ENCODE peak calls at places on chromosomes 4 and X, in six cellular contexts. One of them, this sample, is unnamed.

GRCh38 chr4:13640149-13640671 is 12.7 kb upstream of the BOD1L1 start:
- DNase-seq in body of pancreas: no peak
- DNase-seq in fibroblast of mammary gland: peak; percentile 95
- DNase-seq in GM20000: no peak
- DNase-seq in tibial artery: no peak
- DNase-seq in BE2C: peak; percentile 19
- DNase-seq in this sample: no peak

GRCh38 chr4:96009720-96010119 is 169.8 kb downstream of the PDHA2 start:
- DNase-seq in body of pancreas: no peak
- DNase-seq in tibial artery: no peak
- DNase-seq in GM20000: no peak
- DNase-seq in BE2C: no peak
- DNase-seq in fibroblast of mammary gland: peak; percentile 54
- DNase-seq in this sample: no peak

GRCh38 chrX:136784231-136784630 is 3.5 kb upstream of the ARHGEF6 start:
- DNase-seq in fibroblast of mammary gland: no peak
- DNase-seq in body of pancreas: no peak
- DNase-seq in tibial artery: no peak
- DNase-seq in BE2C: no peak
- DNase-seq in GM20000: no peak
- DNase-seq in this sample: no peak

GRCh38 chrX:109635151-109635550 is 10.2 kb upstream of the KCNE5 start:
- DNase-seq in fibroblast of mammary gland: peak; percentile 23
- DNase-seq in BE2C: no peak
- DNase-seq in GM20000: peak; percentile 15
- DNase-seq in body of pancreas: no peak
- DNase-seq in tibial artery: no peak
- DNase-seq in this sample: peak; percentile 7

GRCh38 chr4:84394386-84394785 is 104.7 kb downstream of the NKX6-1 start:
- DNase-seq in body of pancreas: no peak
- DNase-seq in fibroblast of mammary gland: no peak
- DNase-seq in BE2C: no peak
- DNase-seq in tibial artery: no peak
- DNase-seq in GM20000: no peak
- DNase-seq in this sample: no peak

GRCh38 chrX:44669626-44670025 is 127.0 kb upstream of the FUNDC1 start:
- DNase-seq in body of pancreas: no peak
- DNase-seq in fibroblast of mammary gland: peak; percentile 16
- DNase-seq in BE2C: no peak
- DNase-seq in tibial artery: no peak
- DNase-seq in GM20000: no peak
- DNase-seq in this sample: no peak

GRCh38 chrX:77453190-77453589 is 6.0 kb downstream of the FGF16 start:
- DNase-seq in BE2C: no peak
- DNase-seq in GM20000: no peak
- DNase-seq in tibial artery: no peak
- DNase-seq in body of pancreas: no peak
- DNase-seq in fibroblast of mammary gland: no peak
- DNase-seq in this sample: no peak

GRCh38 chr4:122503214-122503613 is 46.7 kb upstream of the IL2 start:
- DNase-seq in tibial artery: no peak
- DNase-seq in body of pancreas: no peak
- DNase-seq in BE2C: no peak
- DNase-seq in GM20000: no peak
- DNase-seq in fibroblast of mammary gland: no peak
- DNase-seq in this sample: no peak

GRCh38 chr4:29927895-29928294 is 792.3 kb upstream of the PCDH7 start:
- DNase-seq in tibial artery: no peak
- DNase-seq in fibroblast of mammary gland: no peak
- DNase-seq in GM20000: no peak
- DNase-seq in BE2C: no peak
- DNase-seq in body of pancreas: no peak
- DNase-seq in this sample: no peak

GRCh38 chr4:168585168-168586091 is 88.6 kb downstream of the PALLD start:
- DNase-seq in BE2C: peak; percentile 82
- DNase-seq in fibroblast of mammary gland: peak; percentile 87
- DNase-seq in body of pancreas: peak; percentile 56
- DNase-seq in GM20000: peak; percentile 36
- DNase-seq in tibial artery: peak; percentile 89
- DNase-seq in this sample: peak; percentile 35

GRCh38 chrX:153643431-153644351 is 3.3 kb upstream of the DUSP9 start:
- DNase-seq in tibial artery: no peak
- DNase-seq in BE2C: peak; percentile 46
- DNase-seq in body of pancreas: no peak
- DNase-seq in GM20000: peak; percentile 68
- DNase-seq in fibroblast of mammary gland: no peak
- DNase-seq in this sample: no peak

GRCh38 chr4:138050601-138051000 is 191.5 kb downstream of the SLC7A11 start:
- DNase-seq in fibroblast of mammary gland: no peak
- DNase-seq in tibial artery: no peak
- DNase-seq in BE2C: no peak
- DNase-seq in body of pancreas: no peak
- DNase-seq in GM20000: no peak
- DNase-seq in this sample: no peak

GRCh38 chrX:11886745-11887144 is 128.7 kb downstream of the MSL3 start:
- DNase-seq in body of pancreas: no peak
- DNase-seq in fibroblast of mammary gland: peak; percentile 80
- DNase-seq in BE2C: no peak
- DNase-seq in GM20000: no peak
- DNase-seq in tibial artery: no peak
- DNase-seq in this sample: no peak

GRCh38 chrX:10109695-10110094 is 47.1 kb upstream of the CLCN4 start:
- DNase-seq in body of pancreas: no peak
- DNase-seq in tibial artery: no peak
- DNase-seq in GM20000: no peak
- DNase-seq in BE2C: no peak
- DNase-seq in fibroblast of mammary gland: no peak
- DNase-seq in this sample: no peak

GRCh38 chrX:57817302-57817701 is 93.0 kb downstream of the ZXDA start:
- DNase-seq in BE2C: no peak
- DNase-seq in GM20000: no peak
- DNase-seq in fibroblast of mammary gland: peak; percentile 6
- DNase-seq in body of pancreas: no peak
- DNase-seq in tibial artery: no peak
- DNase-seq in this sample: no peak

GRCh38 chr4:167428172-167428571 is 193.9 kb upstream of the SPOCK3 start:
- DNase-seq in body of pancreas: no peak
- DNase-seq in BE2C: peak; percentile 51
- DNase-seq in fibroblast of mammary gland: no peak
- DNase-seq in GM20000: no peak
- DNase-seq in tibial artery: no peak
- DNase-seq in this sample: no peak

GRCh38 chr4:121819216-121819980 is 4.3 kb downstream of the CCNA2 start:
- DNase-seq in fibroblast of mammary gland: no peak
- DNase-seq in GM20000: no peak
- DNase-seq in BE2C: no peak
- DNase-seq in tibial artery: no peak
- DNase-seq in body of pancreas: no peak
- DNase-seq in this sample: no peak

GRCh38 chrX:537156-537555 is 93.4 kb upstream of the SHOX start:
- DNase-seq in tibial artery: no peak
- DNase-seq in BE2C: no peak
- DNase-seq in fibroblast of mammary gland: no peak
- DNase-seq in body of pancreas: no peak
- DNase-seq in GM20000: no peak
- DNase-seq in this sample: no peak

GRCh38 chr4:130747842-130748241 is 1651.9 kb downstream of the C4orf33 start:
- DNase-seq in tibial artery: no peak
- DNase-seq in BE2C: no peak
- DNase-seq in body of pancreas: no peak
- DNase-seq in fibroblast of mammary gland: peak; percentile 1
- DNase-seq in GM20000: no peak
- DNase-seq in this sample: no peak

GRCh38 chr4:53306729-53307128 is 59.1 kb downstream of the SCFD2 start:
- DNase-seq in BE2C: no peak
- DNase-seq in GM20000: no peak
- DNase-seq in body of pancreas: no peak
- DNase-seq in tibial artery: no peak
- DNase-seq in fibroblast of mammary gland: peak; percentile 92
- DNase-seq in this sample: no peak

GRCh38 chr4:38752393-38752961 is 30.3 kb downstream of the TLR10 start:
- DNase-seq in fibroblast of mammary gland: peak; percentile 73
- DNase-seq in BE2C: no peak
- DNase-seq in body of pancreas: no peak
- DNase-seq in tibial artery: no peak
- DNase-seq in GM20000: peak; percentile 58
- DNase-seq in this sample: peak; percentile 83

GRCh38 chr4:108205859-108206258 is 37.1 kb upstream of the LEF1 start:
- DNase-seq in fibroblast of mammary gland: no peak
- DNase-seq in BE2C: no peak
- DNase-seq in tibial artery: no peak
- DNase-seq in body of pancreas: no peak
- DNase-seq in GM20000: no peak
- DNase-seq in this sample: no peak

GRCh38 chr4:98222306-98222705 is 38.9 kb upstream of the RAP1GDS1 start:
- DNase-seq in tibial artery: no peak
- DNase-seq in body of pancreas: no peak
- DNase-seq in GM20000: no peak
- DNase-seq in fibroblast of mammary gland: no peak
- DNase-seq in BE2C: no peak
- DNase-seq in this sample: no peak

GRCh38 chr4:106818764-106819163 is 217.3 kb downstream of the DKK2 start:
- DNase-seq in BE2C: no peak
- DNase-seq in GM20000: no peak
- DNase-seq in body of pancreas: no peak
- DNase-seq in fibroblast of mammary gland: peak; percentile 2
- DNase-seq in tibial artery: no peak
- DNase-seq in this sample: no peak

GRCh38 chr4:158996669-158997074 is 106.2 kb upstream of the RAPGEF2 start:
- DNase-seq in BE2C: no peak
- DNase-seq in body of pancreas: no peak
- DNase-seq in tibial artery: no peak
- DNase-seq in fibroblast of mammary gland: peak; percentile 98
- DNase-seq in GM20000: no peak
- DNase-seq in this sample: no peak

DNA sequence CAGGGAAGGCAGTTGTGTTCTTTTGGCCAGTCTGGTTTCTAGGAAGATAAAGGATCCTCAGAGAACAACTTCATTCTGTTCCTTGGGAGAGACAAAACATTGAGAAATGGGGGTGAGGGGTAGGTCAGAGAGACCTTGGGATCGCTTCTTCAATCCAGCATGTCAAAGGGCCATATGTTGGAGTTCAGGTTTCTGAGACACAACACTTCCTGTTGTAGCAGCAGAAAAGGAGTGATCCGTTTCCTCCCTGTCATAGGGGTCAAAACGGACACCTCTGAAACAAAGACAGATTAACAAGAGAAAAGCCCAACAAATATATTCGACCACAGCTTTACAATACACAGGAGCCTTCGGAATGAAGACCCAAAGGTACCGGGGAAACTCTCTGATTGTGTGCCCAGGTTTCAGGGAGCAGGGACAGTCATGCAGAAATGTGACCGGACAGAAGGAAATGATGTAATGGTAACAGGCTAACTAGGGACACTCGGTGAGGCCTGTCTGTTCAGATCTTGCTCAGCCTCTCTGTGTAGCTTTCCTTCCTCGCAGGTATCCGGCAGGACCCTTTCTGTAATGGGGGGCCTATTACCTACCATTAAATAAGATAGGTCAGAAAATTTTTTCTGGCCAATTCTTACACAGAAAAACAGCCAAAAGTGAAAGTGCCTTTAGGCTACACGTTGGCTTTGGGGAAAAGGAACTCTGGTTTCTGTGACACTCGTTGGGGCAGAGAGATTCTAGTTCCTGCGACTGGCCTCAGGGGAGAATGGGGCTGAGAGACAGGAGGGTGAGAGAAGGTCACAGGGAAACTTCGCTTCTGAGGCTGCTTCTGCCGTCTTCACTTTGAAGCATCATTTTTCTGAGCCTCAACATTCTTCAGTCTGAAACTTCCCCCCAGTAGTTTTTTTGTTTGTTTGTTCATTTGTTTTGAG is 103.2 kb upstream of the TLR3 start:
- DNase-seq in fibroblast of mammary gland: no peak
- DNase-seq in GM20000: peak; percentile 30
- DNase-seq in body of pancreas: no peak
- DNase-seq in BE2C: no peak
- DNase-seq in tibial artery: no peak
- DNase-seq in this sample: peak; percentile 68
- TF ChIP-seq CTCF in fibroblast of mammary gland: no peak
- TF ChIP-seq CTCF in GM20000: no peak
- TF ChIP-seq CTCF in body of pancreas: no peak
- TF ChIP-seq CTCF in BE2C: no peak
- TF ChIP-seq CTCF in tibial artery: no peak
- TF ChIP-seq CTCF in this sample: no peak

GRCh38 chr4:33323393-33323792 is 2603.2 kb downstream of the PCDH7 start:
- DNase-seq in body of pancreas: no peak
- DNase-seq in BE2C: no peak
- DNase-seq in fibroblast of mammary gland: peak; percentile 38
- DNase-seq in GM20000: no peak
- DNase-seq in tibial artery: no peak
- DNase-seq in this sample: no peak
- TF ChIP-seq CTCF in body of pancreas: no peak
- TF ChIP-seq CTCF in BE2C: no peak
- TF ChIP-seq CTCF in fibroblast of mammary gland: no peak
- TF ChIP-seq CTCF in GM20000: no peak
- TF ChIP-seq CTCF in tibial artery: no peak
- TF ChIP-seq CTCF in this sample: no peak

GRCh38 chr4:63524764-63525163 is 884.5 kb downstream of the TECRL start:
- DNase-seq in fibroblast of mammary gland: no peak
- DNase-seq in body of pancreas: no peak
- DNase-seq in BE2C: no peak
- DNase-seq in tibial artery: no peak
- DNase-seq in GM20000: no peak
- DNase-seq in this sample: no peak

GRCh38 chr4:63529581-63529980 is 879.7 kb downstream of the TECRL start:
- DNase-seq in body of pancreas: no peak
- DNase-seq in tibial artery: no peak
- DNase-seq in fibroblast of mammary gland: no peak
- DNase-seq in BE2C: no peak
- DNase-seq in GM20000: no peak
- DNase-seq in this sample: no peak

GRCh38 chr4:63526251-63526650 is 883.0 kb downstream of the TECRL start:
- DNase-seq in fibroblast of mammary gland: no peak
- DNase-seq in BE2C: no peak
- DNase-seq in GM20000: no peak
- DNase-seq in body of pancreas: no peak
- DNase-seq in tibial artery: no peak
- DNase-seq in this sample: no peak

GRCh38 chr4:63528592-63528991 is 880.7 kb downstream of the TECRL start:
- DNase-seq in body of pancreas: no peak
- DNase-seq in tibial artery: no peak
- DNase-seq in GM20000: no peak
- DNase-seq in BE2C: no peak
- DNase-seq in fibroblast of mammary gland: no peak
- DNase-seq in this sample: no peak
- TF ChIP-seq CTCF in body of pancreas: no peak
- TF ChIP-seq CTCF in tibial artery: no peak
- TF ChIP-seq CTCF in GM20000: no peak
- TF ChIP-seq CTCF in BE2C: peak; percentile 24
- TF ChIP-seq CTCF in fibroblast of mammary gland: no peak
- TF ChIP-seq CTCF in this sample: no peak

DNA sequence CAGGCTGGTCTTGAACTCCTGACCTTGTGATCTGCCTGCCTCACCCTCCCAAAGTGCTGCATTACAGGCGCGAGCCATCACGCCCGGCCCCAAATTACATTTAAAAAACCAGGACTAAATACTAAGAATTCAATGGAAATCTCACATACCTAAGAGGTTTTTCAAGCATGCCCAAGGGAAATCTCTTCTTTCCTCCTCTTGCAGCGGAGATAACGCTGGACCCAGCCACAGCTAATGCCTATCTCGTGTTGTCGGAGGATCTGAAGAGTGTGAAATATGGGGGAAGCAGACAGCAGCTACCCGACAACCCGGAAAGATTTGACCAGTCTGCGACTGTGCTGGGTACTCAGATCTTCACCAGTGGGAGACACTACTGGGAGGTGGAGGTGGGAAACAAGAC is 7.4 kb downstream of the TRIML1 start:
- DNase-seq in body of pancreas: no peak
- DNase-seq in tibial artery: no peak
- DNase-seq in fibroblast of mammary gland: no peak
- DNase-seq in BE2C: no peak
- DNase-seq in GM20000: no peak
- DNase-seq in this sample: no peak
- TF ChIP-seq CTCF in body of pancreas: no peak
- TF ChIP-seq CTCF in tibial artery: no peak
- TF ChIP-seq CTCF in fibroblast of mammary gland: no peak
- TF ChIP-seq CTCF in BE2C: no peak
- TF ChIP-seq CTCF in GM20000: no peak
- TF ChIP-seq CTCF in this sample: no peak